ENCODE peak calls at places on chromosomes 13 and 19, in five cellular contexts. H, N, O, V and C are unnamed samples. For H3K27me3, the result is how much of the 10 kb centered on the place peaks cover.

GRCh38 chr13:59337070-59337469 is 826.7 kb downstream of the DIAPH3 start:
- DNase-seq in O (no peak), V (no peak), H (no peak), N (no peak), C (no peak)

GRCh38 chr19:19159534-19159933 is 10.5 kb downstream of the MEF2B start:
- DNase-seq in H (no peak), N (no peak), V (no peak), O (no peak), C (no peak)

GRCh38 chr19:2475018-2475701 is 767 bp upstream of the GADD45B start:
- DNase-seq in O (peak), N (peak), H (no peak), V (peak), C (peak)

GRCh38 chr19:16268676-16269319 is 55.8 kb upstream of the KLF2 start:
- DNase-seq in V (no peak), N (no peak), H (no peak), O (no peak), C (no peak)

GRCh38 chr19:56837492-56837891 is 3.0 kb downstream of the PEG3 start:
- DNase-seq in H (no peak), V (peak), O (no peak), N (peak), C (no peak)

GRCh38 chr19:28290963-28291657 is 921.8 kb downstream of the UQCRFS1 start:
- DNase-seq in N (no peak), H (no peak), V (no peak), O (no peak), C (no peak)

GRCh38 chr13:31765441-31765840 is 26.1 kb downstream of the RXFP2 start:
- DNase-seq in V (no peak), H (no peak), O (no peak), N (no peak), C (no peak)

GRCh38 chr19:10520652-10521318 is 3.5 kb upstream of the S1PR5 start:
- DNase-seq in V (no peak), H (no peak), N (no peak), O (no peak), C (no peak)

GRCh38 chr19:50720921-50721291 is 1.3 kb upstream of the SHANK1 start:
- DNase-seq in O (peak), V (no peak), H (no peak), N (no peak), C (no peak)
- TF ChIP-seq CTCF in O (no peak), V (no peak), H (no peak), N (no peak), C (no peak)

DNA sequence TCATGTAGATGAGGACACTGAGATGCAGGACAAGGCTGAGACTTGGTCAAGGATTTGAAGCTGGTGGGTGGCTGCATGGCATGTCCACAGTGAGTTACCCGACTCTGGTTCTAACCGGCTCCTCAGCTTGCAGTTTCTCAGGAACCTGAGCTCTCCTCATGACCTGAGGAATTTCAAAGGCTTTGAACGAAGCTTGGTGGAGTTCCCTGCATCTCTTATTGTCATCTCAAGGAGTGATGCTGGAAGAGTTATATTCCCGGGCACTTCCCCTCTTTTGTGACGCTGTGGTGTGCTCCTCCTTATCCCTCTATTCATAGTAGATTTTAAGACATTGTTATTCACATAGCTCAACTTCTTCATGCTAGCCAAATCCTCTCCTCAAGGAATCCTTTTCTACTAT is 500.1 kb upstream of the HTR2A start:
- DNase-seq in O (no peak), H (no peak), N (no peak), V (no peak), C (no peak)
- H3K27me3 ChIP-seq in O (under half), H (under half), N (under half), V (under half), C (under half)

GRCh38 chr19:42455621-42456081 is 12.9 kb upstream of the CXCL17 start:
- DNase-seq in O (peak), V (no peak), N (no peak), H (no peak), C (no peak)

GRCh38 chr19:42452590-42452989 is 9.8 kb upstream of the CXCL17 start:
- DNase-seq in O (no peak), N (no peak), H (no peak), V (no peak), C (no peak)

GRCh38 chr19:42445948-42446347 is 3.2 kb upstream of the CXCL17 start:
- DNase-seq in H (no peak), N (no peak), V (no peak), O (no peak), C (no peak)

GRCh38 chr19:42450314-42450934 is 7.7 kb upstream of the CXCL17 start:
- DNase-seq in H (no peak), N (peak), V (peak), O (peak), C (peak)
- TF ChIP-seq CTCF in H (peak), N (peak), V (peak), O (peak), C (peak)

GRCh38 chr13:113150545-113151365 is 7.7 kb upstream of the PROZ start:
- DNase-seq in N (no peak), O (no peak), V (no peak), H (no peak), C (no peak)

GRCh38 chr13:113149711-113150544 is 8.5 kb upstream of the PROZ start:
- DNase-seq in O (no peak), V (no peak), H (no peak), N (no peak), C (no peak)

GRCh38 chr13:113153810-113154748 is 4.4 kb upstream of the PROZ start:
- DNase-seq in V (peak), H (peak), N (peak), O (peak), C (peak)

GRCh38 chr13:113152894-113153809 is 5.3 kb upstream of the PROZ start:
- DNase-seq in N (peak), O (no peak), H (no peak), V (peak), C (peak)

DNA sequence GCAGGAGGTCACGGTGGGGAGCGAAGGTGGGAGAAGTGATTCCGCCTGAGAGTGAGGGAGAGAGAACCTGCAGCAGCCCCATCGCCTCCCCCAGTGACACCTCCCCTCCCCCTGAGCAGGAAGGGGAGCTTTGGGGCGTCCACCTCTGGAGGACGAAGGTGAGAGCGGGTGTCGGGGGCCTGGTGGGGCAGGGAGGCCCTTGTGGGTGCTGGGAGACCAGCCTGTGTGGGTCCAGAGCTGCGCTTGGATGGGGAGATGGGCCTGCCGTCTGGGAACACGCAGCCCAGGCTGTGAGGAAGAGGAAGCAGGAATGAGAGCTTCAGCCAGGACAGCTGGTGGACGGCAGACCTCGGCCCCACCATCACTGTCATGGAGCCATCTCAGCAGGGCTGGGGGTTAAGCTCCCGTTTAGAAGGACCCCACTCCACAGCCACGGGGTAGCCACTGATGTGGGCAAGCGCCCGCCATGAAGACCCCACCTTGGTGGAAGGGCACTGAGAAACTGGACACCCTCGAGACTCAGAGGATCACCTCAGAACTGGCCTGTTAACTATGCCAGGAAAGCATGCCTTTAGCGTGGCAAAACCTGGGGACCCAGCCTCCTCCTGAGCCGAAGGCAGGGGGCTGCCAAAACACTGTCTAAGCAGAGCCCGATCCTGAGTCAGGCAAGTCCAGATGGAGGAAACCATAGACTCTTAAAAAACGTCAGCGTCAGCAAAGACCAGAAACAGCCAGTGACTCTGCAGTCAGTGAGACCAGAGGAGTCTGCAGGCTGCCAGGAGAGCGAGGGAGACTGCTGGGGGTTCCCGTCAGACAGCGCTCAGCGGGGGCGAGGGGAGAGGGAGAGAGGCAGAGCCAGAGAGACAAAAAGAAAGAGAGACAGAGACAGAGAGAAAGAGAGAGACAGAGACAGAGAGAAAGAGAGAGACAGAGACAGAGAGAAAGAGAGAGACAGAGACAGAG is 6.4 kb upstream of the PROZ start:
- DNase-seq in N (peak), O (no peak), H (no peak), V (no peak), C (no peak)
- H3K27me3 ChIP-seq in N (under half), O (under half), H (under half), V (under half), C (under half)

GRCh38 chr13:51924756-51925544 is 63.2 kb downstream of the CCDC70 start:
- DNase-seq in V (no peak), O (no peak), H (no peak), N (no peak), C (no peak)

GRCh38 chr13:51922771-51923480 is 61.2 kb downstream of the CCDC70 start:
- DNase-seq in O (no peak), V (no peak), N (no peak), H (no peak), C (no peak)

GRCh38 chr13:51921790-51922740 is 60.3 kb downstream of the CCDC70 start:
- DNase-seq in N (no peak), O (no peak), H (no peak), V (no peak), C (no peak)

GRCh38 chr13:51925865-51926527 is 64.2 kb downstream of the CCDC70 start:
- DNase-seq in V (no peak), H (no peak), O (no peak), N (no peak), C (no peak)

DNA sequence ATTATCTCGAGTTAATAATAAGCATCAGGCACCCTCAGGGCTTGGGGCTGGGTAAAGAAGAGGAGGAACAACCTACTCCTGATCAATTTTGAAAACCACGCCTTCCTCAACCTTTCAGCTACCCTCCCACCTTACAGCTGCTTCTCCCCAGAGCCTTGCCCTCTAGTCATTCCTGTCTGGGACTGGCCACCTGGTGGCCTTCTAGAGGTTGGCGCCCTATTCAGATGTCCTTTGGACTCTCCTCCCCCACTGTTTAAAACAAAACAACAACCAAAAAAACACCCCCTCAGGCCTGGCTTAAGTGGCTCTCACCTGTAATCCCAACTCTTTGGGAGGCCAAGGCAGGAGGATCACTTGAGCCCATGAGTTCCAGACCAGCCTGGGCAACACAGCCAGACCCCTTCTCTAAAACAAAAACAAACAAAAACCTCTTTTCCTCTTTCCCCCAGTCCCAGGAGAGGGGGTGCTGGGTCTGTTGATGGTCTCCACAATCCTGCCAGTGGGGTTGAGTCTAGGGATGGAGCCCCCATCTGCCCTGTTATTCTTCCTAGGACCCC is 62.3 kb downstream of the CCDC70 start:
- DNase-seq in O (peak), N (no peak), H (no peak), V (no peak), C (no peak)
- TF ChIP-seq CTCF in O (peak), N (no peak), H (no peak), V (no peak), C (no peak)

GRCh38 chr13:20249913-20250312 is 17.8 kb upstream of the GJB6 start:
- DNase-seq in V (no peak), H (no peak), O (no peak), N (no peak), C (no peak)
- H3K27me3 ChIP-seq in V (under half), H (under half), O (under half), N (under half), C (under half)

DNA sequence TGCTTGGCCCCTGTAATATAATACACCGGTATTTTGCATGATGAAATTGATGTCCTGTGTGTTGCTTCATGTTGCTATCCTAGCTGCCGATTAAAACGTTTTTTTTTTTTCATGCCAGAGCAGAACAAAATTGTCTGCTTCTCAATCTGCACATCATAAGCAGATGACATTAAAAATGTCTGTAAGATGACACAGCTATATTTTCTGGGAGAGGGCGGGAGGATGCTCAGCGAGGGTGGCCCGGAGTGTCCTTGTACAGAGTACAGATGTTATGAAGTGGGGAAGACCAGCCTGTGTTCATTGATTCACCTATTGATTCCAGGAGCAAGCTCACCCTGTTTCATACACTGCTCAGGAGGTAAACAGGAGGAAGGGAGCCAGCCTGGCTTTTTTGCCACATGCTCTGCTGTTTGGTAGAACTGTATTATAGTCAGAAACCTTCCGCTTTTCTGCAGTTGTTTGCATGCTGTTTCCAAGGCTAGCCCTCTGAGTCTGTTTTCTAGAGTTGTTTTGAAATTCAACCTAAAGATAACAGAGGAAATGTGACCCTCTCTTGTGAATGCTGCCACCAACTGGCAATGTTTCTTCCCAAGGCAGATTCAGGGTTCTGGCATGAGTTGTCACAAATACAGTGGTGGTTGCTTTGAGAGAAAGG is 4.7 kb upstream of the IRS2 start:
- DNase-seq in V (no peak), N (no peak), O (peak), H (no peak), C (no peak)
- TF ChIP-seq CTCF in V (peak), N (peak), O (peak), H (no peak), C (peak)